ENCODE peak calls at places on chromosome X, in four cellular contexts. V is K562, A is H1, B is SK-N-SH. R is an unnamed sample.
A peak's percentile ranks its signal among the peaks of the same experiment; 100 is the strongest.

GRCh38 chrX:119488749-119489148 is 20.5 kb downstream of the SLC25A5 start:
- DNase-seq in B (peak; percentile 71), V (peak; percentile 22), A (peak; percentile 56), R (peak; percentile 36)

GRCh38 chrX:68209008-68209407 is 224.3 kb downstream of the OPHN1 start:
- DNase-seq in A (no peak), B (no peak), V (no peak), R (no peak)

GRCh38 chrX:132463411-132463810 is 25.4 kb downstream of the MBNL3 start:
- DNase-seq in V (peak; percentile 38), A (peak; percentile 47), B (peak; percentile 6), R (peak; percentile 30)

GRCh38 chrX:46739736-46740135 is 19.2 kb downstream of the SLC9A7 start:
- DNase-seq in A (no peak), B (no peak), V (no peak), R (no peak)

GRCh38 chrX:10617964-10618342 is 2.4 kb downstream of the MID1 start:
- DNase-seq in V (no peak), B (peak; percentile 11), A (no peak), R (no peak)

GRCh38 chrX:74593593-74593992 is 20.8 kb downstream of the RLIM start:
- DNase-seq in V (no peak), B (no peak), A (no peak), R (no peak)

GRCh38 chrX:13430136-13430827 is 110.4 kb upstream of the ATXN3L start:
- DNase-seq in V (no peak), B (no peak), A (no peak), R (no peak)

GRCh38 chrX:97367149-97367548 is 483.4 kb downstream of the RPA4 start:
- DNase-seq in V (no peak), A (no peak), B (no peak), R (no peak)

GRCh38 chrX:13646154-13646549 is 6.8 kb upstream of the TCEANC start:
- DNase-seq in B (peak; percentile 40), V (peak; percentile 22), A (peak; percentile 58), R (peak; percentile 63)

GRCh38 chrX:45515262-45516215 is 314.9 kb upstream of the DIPK2B start:
- DNase-seq in B (peak; percentile 20), A (no peak), V (no peak), R (peak; percentile 14)

GRCh38 chrX:10044021-10044420 is 76.9 kb downstream of the CLDN34 start:
- DNase-seq in A (no peak), B (no peak), V (no peak), R (no peak)

GRCh38 chrX:7996414-7996813 is 69.2 kb upstream of the PNPLA4 start:
- DNase-seq in V (peak; percentile 8), A (no peak), B (peak; percentile 30), R (peak; percentile 9)

GRCh38 chrX:100316987-100317386 is 93.1 kb downstream of the PCDH19 start:
- DNase-seq in B (no peak), A (no peak), V (no peak), R (no peak)

GRCh38 chrX:71623105-71623450 is 4.8 kb upstream of the CXCR3 start:
- DNase-seq in A (no peak), B (no peak), V (no peak), R (no peak)

GRCh38 chrX:15349046-15349445 is 13.7 kb upstream of the PIGA start:
- DNase-seq in B (peak; percentile 62), V (peak; percentile 13), A (no peak), R (no peak)

DNA sequence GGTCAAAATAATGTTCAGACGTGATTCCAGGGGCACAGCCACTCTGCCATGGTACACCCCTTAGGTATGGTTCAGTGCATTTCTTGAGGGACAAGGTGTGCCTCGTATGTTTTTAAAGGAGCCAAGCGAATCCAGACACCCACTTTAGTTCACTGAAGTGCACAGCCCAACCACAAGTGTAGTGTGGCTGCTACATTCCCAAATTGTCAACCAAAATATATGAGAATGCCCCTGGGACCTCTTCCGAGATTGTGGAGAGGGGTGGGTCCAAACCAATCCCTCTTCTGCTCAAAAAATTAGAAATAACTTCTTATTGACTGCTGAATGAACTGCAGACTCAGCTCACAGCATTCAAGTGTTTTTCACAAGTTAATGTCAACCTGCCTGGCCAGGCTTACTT is 7.4 kb upstream of the BRS3 start:
- DNase-seq in A (no peak), V (no peak), B (no peak), R (no peak)
- TF ChIP-seq TEAD4 in A (no peak), V (no peak), B (no peak), R (no peak)

GRCh38 chrX:27735914-27736313 is 71.9 kb upstream of the MAGEB10 start:
- DNase-seq in V (no peak), B (no peak), A (no peak), R (no peak)
- TF ChIP-seq TEAD4 in V (no peak), B (no peak), A (no peak), R (no peak)

DNA sequence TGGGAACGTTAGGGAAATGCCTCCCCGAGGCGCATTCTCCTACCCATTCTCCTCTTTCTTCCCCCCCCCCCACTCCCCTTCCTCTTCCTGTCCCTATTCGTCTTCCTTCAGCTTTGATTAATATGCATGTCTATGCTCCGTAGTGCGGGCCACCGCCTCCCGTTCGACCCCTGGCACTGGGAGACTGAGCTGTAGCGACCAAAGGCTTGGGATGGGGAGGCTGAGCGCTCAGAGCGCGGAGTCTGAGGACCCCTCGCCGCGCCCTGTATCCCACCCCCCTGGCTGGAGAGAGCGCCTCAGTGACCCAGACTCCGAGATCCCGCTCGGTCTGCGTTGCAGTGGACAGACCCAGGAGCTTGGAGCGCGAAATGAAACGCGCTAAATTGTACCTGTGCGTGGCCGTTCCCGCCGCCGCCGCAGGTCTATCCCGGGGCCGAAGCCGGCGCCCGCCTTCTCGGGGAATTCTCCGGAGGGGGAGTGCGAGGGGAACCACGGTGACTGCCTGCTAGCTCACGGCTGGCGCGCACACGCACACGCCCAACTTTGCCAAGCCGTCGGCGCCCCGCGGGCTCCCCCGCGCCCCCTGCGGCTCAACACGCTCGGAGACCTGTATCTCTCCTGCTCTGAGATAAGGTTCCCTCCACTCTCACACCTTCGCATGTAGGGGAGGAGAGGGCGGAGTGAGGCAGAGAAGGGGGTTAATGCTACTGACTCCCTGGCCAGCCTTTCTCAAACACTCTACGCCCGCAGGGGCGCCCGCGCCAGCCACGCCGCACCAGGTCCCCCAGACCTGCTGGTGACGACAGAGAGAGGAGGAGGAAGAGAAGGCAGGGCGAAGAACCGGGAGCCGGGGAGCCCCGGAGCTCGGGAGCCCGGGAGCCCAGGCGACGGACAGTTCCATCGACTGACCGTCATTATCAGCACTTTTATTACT is 1.5 kb upstream of the PTCHD1 start:
- DNase-seq in V (no peak), A (peak; percentile 57), B (peak; percentile 30), R (peak; percentile 21)
- TF ChIP-seq TEAD4 in V (no peak), A (no peak), B (no peak), R (no peak)

GRCh38 chrX:41711021-41711667 is 12.8 kb upstream of the GPR82 start:
- DNase-seq in A (no peak), V (no peak), B (no peak), R (no peak)
- TF ChIP-seq TEAD4 in A (no peak), V (no peak), B (no peak), R (no peak)

DNA sequence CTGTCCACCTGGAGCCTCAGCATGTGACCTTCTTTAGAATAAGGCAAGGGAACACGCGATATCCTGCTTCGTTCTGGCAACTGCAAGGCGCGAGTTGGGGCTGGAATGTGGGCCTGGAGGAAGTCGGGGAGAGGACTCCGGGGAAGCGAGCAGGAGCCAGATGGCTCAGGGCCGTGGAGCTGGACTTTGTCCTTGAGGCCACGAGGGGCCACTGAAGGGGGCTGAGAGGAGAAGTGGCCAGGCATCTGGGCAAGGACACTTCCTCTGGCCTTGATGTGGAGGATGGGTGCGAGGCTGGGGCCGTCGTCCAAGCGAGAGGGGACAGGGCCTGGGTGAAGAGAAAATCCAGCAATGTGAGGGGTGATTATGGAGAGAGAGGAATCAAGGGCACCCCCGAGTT is 12.2 kb upstream of the DUSP9 start:
- DNase-seq in B (peak; percentile 12), A (no peak), V (no peak), R (no peak)
- TF ChIP-seq TEAD4 in B (no peak), A (no peak), V (no peak), R (no peak)

GRCh38 chrX:125205084-125205917 is 114.4 kb upstream of the TEX13C start:
- DNase-seq in V (no peak), B (peak; percentile 33), A (peak; percentile 57), R (peak; percentile 67)
- TF ChIP-seq TEAD4 in V (no peak), B (no peak), A (peak; percentile 9), R (no peak)

GRCh38 chrX:54066841-54067240 is 22.6 kb upstream of the PHF8 start:
- DNase-seq in B (no peak), A (no peak), V (no peak), R (no peak)
- TF ChIP-seq TEAD4 in B (no peak), A (no peak), V (no peak), R (no peak)

DNA sequence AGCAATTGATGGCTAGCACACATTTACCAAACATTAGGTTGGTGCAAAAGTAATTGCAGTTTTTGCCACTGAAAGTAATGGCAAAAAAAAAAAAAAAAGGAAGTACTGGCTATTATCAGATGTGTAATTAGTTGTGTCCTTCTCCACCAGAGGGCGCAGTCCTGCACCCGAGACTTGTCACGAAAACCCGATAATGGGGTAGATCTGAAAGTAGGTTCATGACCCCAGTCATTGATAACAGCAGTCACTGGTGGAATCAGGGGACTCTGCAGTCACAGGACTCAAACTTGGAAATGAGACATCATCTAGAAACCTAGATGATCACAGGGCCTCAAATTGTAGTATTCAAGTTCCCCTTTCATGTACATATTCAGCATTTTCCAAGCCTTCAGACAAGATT is 13.1 kb upstream of the ACOT9 start:
- DNase-seq in B (peak; percentile 49), V (peak; percentile 65), A (peak; percentile 61), R (peak; percentile 56)
- TF ChIP-seq TEAD4 in B (no peak), V (no peak), A (no peak), R (no peak)

GRCh38 chrX:39704590-39704989 is 393.2 kb downstream of the BCOR start:
- DNase-seq in V (no peak), A (no peak), B (no peak), R (no peak)

GRCh38 chrX:39703307-39703706 is 394.5 kb downstream of the BCOR start:
- DNase-seq in B (no peak), A (no peak), V (no peak), R (no peak)

GRCh38 chrX:39709364-39709763 is 388.4 kb downstream of the BCOR start:
- DNase-seq in V (no peak), A (no peak), B (no peak), R (no peak)

GRCh38 chrX:39705299-39705698 is 392.5 kb downstream of the BCOR start:
- DNase-seq in A (no peak), V (no peak), B (no peak), R (no peak)
- TF ChIP-seq TEAD4 in A (no peak), V (no peak), B (peak; percentile 18), R (no peak)

R was measured in WTC11.